ENCODE peak calls at places on chromosomes 7 and 10, in six cellular contexts. T is left lung; A is activated T-helper 1 cell treated with anti-CD3 and anti-CD28 coated beads, Interleukin-12 subunit alpha, Interleukin-12 subunit beta, Interleukin-2, Interleukin-4 antibody, amounts not matched to agents 30 ng/mL and 10 ng/mL and 1 ng/mL, durations not matched to agents 14 hours and 24 hours and 36 hours; M is H7; N is left ventricle myocardium inferior; F is stimulated activated CD8-positive, alpha-beta memory T cell treated with anti-CD3 and anti-CD28 coated beads, Interleukin-7, amount 100 ng/mL, for 1 hour. C is an unnamed sample.

GRCh38 chr7:90595801-90596683 is at the start of gene CDK14:
- DNase-seq in T (peak), A (peak), M (peak), N (peak), F (no peak), C (no peak)

GRCh38 chr7:140697447-140698143 is 1.1 kb downstream of the NDUFB2 start:
- DNase-seq in T (no peak), A (no peak), M (no peak), N (no peak), F (no peak), C (no peak)

GRCh38 chr7:110090113-110090820 is 1000.7 kb upstream of the LRRN3 start:
- DNase-seq in T (no peak), A (no peak), M (peak), N (no peak), F (no peak), C (no peak)

GRCh38 chr7:98754041-98754479 is 115.8 kb downstream of the TMEM130 start:
- DNase-seq in T (no peak), A (no peak), M (peak), N (no peak), F (no peak), C (no peak)

GRCh38 chr7:120725376-120726039 is 132.4 kb downstream of the TSPAN12 start:
- DNase-seq in T (no peak), A (no peak), M (no peak), N (no peak), F (no peak), C (no peak)

GRCh38 chr7:22356010-22356854 is 722 bp downstream of the RAPGEF5 start:
- DNase-seq in T (no peak), A (no peak), M (peak), N (no peak), F (no peak), C (no peak)

GRCh38 chr7:132112632-132113031 is 463.6 kb downstream of the PLXNA4 start:
- DNase-seq in T (no peak), A (no peak), M (no peak), N (no peak), F (no peak), C (no peak)

GRCh38 chr10:79336276-79336675 is 11.0 kb upstream of the PPIF start:
- DNase-seq in T (no peak), A (no peak), M (peak), N (no peak), F (no peak), C (no peak)

GRCh38 chr7:132066776-132067175 is 509.5 kb downstream of the PLXNA4 start:
- DNase-seq in T (no peak), A (no peak), M (no peak), N (peak), F (no peak), C (no peak)

GRCh38 chr7:66150471-66150870 is 35.8 kb downstream of the CRCP start:
- DNase-seq in T (peak), A (no peak), M (no peak), N (peak), F (no peak), C (no peak)

GRCh38 chr7:50531928-50532327 is 33.3 kb downstream of the DDC start:
- DNase-seq in T (no peak), A (no peak), M (no peak), N (no peak), F (no peak), C (no peak)

GRCh38 chr10:77940627-77941026 is 14.1 kb upstream of the DLG5 start:
- DNase-seq in T (no peak), A (no peak), M (no peak), N (no peak), F (no peak), C (no peak)

GRCh38 chr10:118568327-118568848 is 27.1 kb downstream of the PRLHR start:
- DNase-seq in T (no peak), A (peak), M (peak), N (no peak), F (peak), C (peak)

GRCh38 chr7:91299952-91300775 is 35.9 kb downstream of the FZD1 start:
- DNase-seq in T (no peak), A (no peak), M (no peak), N (no peak), F (no peak), C (no peak)

GRCh38 chr10:72511414-72511813 is 114.5 kb downstream of the MICU1 start:
- DNase-seq in T (no peak), A (no peak), M (no peak), N (no peak), F (no peak), C (no peak)

GRCh38 chr10:93566435-93567276 is at the start of gene FFAR4:
- DNase-seq in T (peak), A (no peak), M (peak), N (peak), F (no peak), C (no peak)

GRCh38 chr10:85643839-85644525 is 722.6 kb downstream of the GRID1 start:
- DNase-seq in T (no peak), A (no peak), M (no peak), N (no peak), F (no peak), C (no peak)

GRCh38 chr7:111835066-111835465 is 272.8 kb upstream of the IMMP2L start:
- DNase-seq in T (no peak), A (no peak), M (no peak), N (no peak), F (no peak), C (no peak)

GRCh38 chr7:158885624-158886023 is 29.3 kb downstream of the DYNC2I1 start:
- DNase-seq in T (no peak), A (no peak), M (no peak), N (no peak), F (no peak), C (no peak)

GRCh38 chr7:6350057-6350752 is 77.8 kb upstream of the CYTH3 start:
- DNase-seq in T (no peak), A (no peak), M (no peak), N (no peak), F (no peak), C (no peak)

GRCh38 chr7:127620406-127621233 is 2.7 kb upstream of the PAX4 start:
- DNase-seq in T (no peak), A (no peak), M (peak), N (no peak), F (no peak), C (no peak)

GRCh38 chr10:3071405-3072198 is 4.3 kb downstream of the PFKP start:
- DNase-seq in T (no peak), A (peak), M (no peak), N (no peak), F (no peak), C (no peak)

GRCh38 chr7:141456298-141456697 is 94.9 kb upstream of the AGK start:
- DNase-seq in T (no peak), A (no peak), M (no peak), N (no peak), F (no peak), C (no peak)

GRCh38 chr7:148095066-148095465 is 495.5 kb upstream of the C7orf33 start:
- DNase-seq in T (no peak), A (no peak), M (no peak), N (no peak), F (no peak), C (no peak)

GRCh38 chr10:69481280-69481679 is 30.0 kb downstream of the TSPAN15 start:
- DNase-seq in T (no peak), A (no peak), M (no peak), N (no peak), F (no peak), C (no peak)

GRCh38 chr7:30886608-30887011 is 25.0 kb upstream of the AQP1 start:
- DNase-seq in T (no peak), A (no peak), M (no peak), N (no peak), F (no peak), C (no peak)

GRCh38 chr7:28228386-28228785 is 47.8 kb upstream of the JAZF1 start:
- DNase-seq in T (no peak), A (no peak), M (no peak), N (no peak), F (no peak), C (no peak)

GRCh38 chr7:36238138-36238537 is 85.1 kb downstream of the EEPD1 start:
- DNase-seq in T (no peak), A (no peak), M (no peak), N (no peak), F (no peak), C (no peak)

GRCh38 chr7:66930341-66930740 is 9.3 kb downstream of the TMEM248 start:
- DNase-seq in T (no peak), A (no peak), M (peak), N (no peak), F (no peak), C (no peak)

GRCh38 chr10:50600831-50601466 is 22.8 kb downstream of the SGMS1 start:
- DNase-seq in T (no peak), A (no peak), M (no peak), N (no peak), F (no peak), C (no peak)

GRCh38 chr7:80773787-80774508 is 135.5 kb downstream of the CD36 start:
- DNase-seq in T (no peak), A (no peak), M (no peak), N (no peak), F (no peak), C (no peak)

GRCh38 chr10:21417172-21417712 is 108.2 kb downstream of the SKIDA1 start:
- DNase-seq in T (no peak), A (no peak), M (no peak), N (no peak), F (no peak), C (no peak)

GRCh38 chr10:60426425-60426824 is 36.8 kb upstream of the ANK3 start:
- DNase-seq in T (no peak), A (no peak), M (no peak), N (no peak), F (no peak), C (no peak)

GRCh38 chr7:37916673-37917660 is at the start of gene SFRP4:
- DNase-seq in T (peak), A (no peak), M (peak), N (peak), F (no peak), C (no peak)

GRCh38 chr10:96998329-96998888 is 166.3 kb downstream of the LCOR start:
- DNase-seq in T (no peak), A (no peak), M (no peak), N (no peak), F (no peak), C (no peak)

GRCh38 chr10:61898435-61898778 is 3.1 kb upstream of the ARID5B start:
- DNase-seq in T (no peak), A (no peak), M (no peak), N (no peak), F (no peak), C (no peak)

GRCh38 chr10:588246-589165 is 101.0 kb downstream of the DIP2C start:
- DNase-seq in T (no peak), A (no peak), M (peak), N (peak), F (no peak), C (no peak)

GRCh38 chr7:104207348-104207730 is 474 bp downstream of the ORC5 start:
- DNase-seq in T (no peak), A (no peak), M (no peak), N (no peak), F (no peak), C (no peak)

C was measured in central memory CD8-positive, alpha-beta T cell.